ENCODE peak calls at places on chromosomes 13 and 19, in four cellular contexts. J, M, A and E are unnamed samples.

GRCh38 chr13:93260591-93260990 is 34.0 kb downstream of the GPC6 start:
- DNase-seq in A (no peak), M (no peak), J (no peak), E (no peak)

GRCh38 chr13:114110091-114110829 is 22.2 kb downstream of the RASA3 start:
- DNase-seq in J (peak), A (peak), M (no peak), E (peak)

GRCh38 chr19:13633109-13633508 is 126.8 kb upstream of the CACNA1A start:
- DNase-seq in M (no peak), A (no peak), J (peak), E (peak)

GRCh38 chr19:484494-484893 is 11.8 kb upstream of the MADCAM1 start:
- DNase-seq in J (no peak), A (no peak), M (no peak), E (no peak)

GRCh38 chr19:1243768-1244692 is 2.5 kb downstream of the ATP5F1D start:
- DNase-seq in A (peak), J (no peak), M (peak), E (peak)

GRCh38 chr19:41801682-41802317 is 5.4 kb downstream of the CEACAM3 start:
- DNase-seq in A (no peak), J (no peak), M (no peak), E (no peak)

GRCh38 chr13:113837554-113838355 is 26.1 kb downstream of the GAS6 start:
- DNase-seq in M (no peak), J (peak), A (no peak), E (peak)

GRCh38 chr19:3132971-3133792 is 2.7 kb upstream of the GNA15 start:
- DNase-seq in A (peak), J (peak), M (peak), E (peak)

GRCh38 chr13:23817833-23818232 is 71.4 kb downstream of the MIPEP start:
- DNase-seq in M (no peak), J (no peak), A (peak), E (no peak)

GRCh38 chr19:31518626-31519025 is 169.4 kb upstream of the TSHZ3 start:
- DNase-seq in J (no peak), A (no peak), M (no peak), E (no peak)

GRCh38 chr13:27918041-27918917 is 1.5 kb upstream of the PDX1 start:
- DNase-seq in J (no peak), M (no peak), A (no peak), E (peak)

GRCh38 chr19:54154603-54155345 is 4.7 kb downstream of the LENG1 start:
- DNase-seq in A (peak), J (no peak), M (no peak), E (no peak)

GRCh38 chr19:51690359-51691121 is 2.6 kb upstream of the SPACA6 start:
- DNase-seq in J (peak), M (no peak), A (peak), E (peak)

GRCh38 chr19:50268501-50268900 is 60.7 kb downstream of the KCNC3 start:
- DNase-seq in J (no peak), M (no peak), A (no peak), E (no peak)

GRCh38 chr19:45163156-45163555 is 2.4 kb upstream of the NKPD1 start:
- DNase-seq in A (no peak), J (no peak), M (no peak), E (no peak)

GRCh38 chr19:38285567-38285966 is 18.5 kb upstream of the C19orf33 start:
- DNase-seq in M (no peak), A (no peak), J (no peak), E (no peak)

GRCh38 chr13:39855236-39855635 is 199.8 kb downstream of the COG6 start:
- DNase-seq in M (no peak), J (no peak), A (no peak), E (no peak)

GRCh38 chr19:45470147-45471081 is 2.6 kb downstream of the FOSB start:
- DNase-seq in A (peak), M (no peak), J (peak), E (no peak)

GRCh38 chr19:3360494-3361383 is 5.6 kb upstream of the NFIC start:
- DNase-seq in M (peak), J (no peak), A (peak), E (no peak)